ENCODE peak calls at places on chromosomes 6 and 20, in seven cellular contexts. One of them, this sample, is unnamed.

GRCh38 chr6:167664678-167665445 is 161.8 kb upstream of the AFDN start:
- DNase-seq in hepatocyte: no peak
- DNase-seq in Peyer's patch: no peak
- DNase-seq in fibroblast of lung: no peak
- DNase-seq in stomach: no peak
- DNase-seq in psoas muscle: no peak
- DNase-seq in H9: no peak
- DNase-seq in this sample: no peak

GRCh38 chr6:108174371-108175175 is 8.8 kb downstream of the NR2E1 start:
- DNase-seq in hepatocyte: peak; percentile 75
- DNase-seq in Peyer's patch: no peak
- DNase-seq in fibroblast of lung: peak; percentile 49
- DNase-seq in stomach: no peak
- DNase-seq in psoas muscle: no peak
- DNase-seq in H9: peak; percentile 85
- DNase-seq in this sample: no peak

GRCh38 chr20:59178983-59179595 is 15.5 kb downstream of the ZNF831 start:
- DNase-seq in hepatocyte: no peak
- DNase-seq in Peyer's patch: no peak
- DNase-seq in fibroblast of lung: no peak
- DNase-seq in stomach: no peak
- DNase-seq in psoas muscle: no peak
- DNase-seq in H9: no peak
- DNase-seq in this sample: no peak

GRCh38 chr6:56172144-56172543 is 75.2 kb downstream of the COL21A1 start:
- DNase-seq in hepatocyte: no peak
- DNase-seq in Peyer's patch: no peak
- DNase-seq in fibroblast of lung: no peak
- DNase-seq in stomach: no peak
- DNase-seq in psoas muscle: no peak
- DNase-seq in H9: no peak
- DNase-seq in this sample: no peak

GRCh38 chr6:31025595-31025994 is 15.3 kb downstream of the MUC22 start:
- DNase-seq in hepatocyte: no peak
- DNase-seq in Peyer's patch: no peak
- DNase-seq in fibroblast of lung: no peak
- DNase-seq in stomach: no peak
- DNase-seq in psoas muscle: no peak
- DNase-seq in H9: no peak
- DNase-seq in this sample: no peak

GRCh38 chr6:81696505-81696904 is 56.0 kb downstream of the TENT5A start:
- DNase-seq in hepatocyte: peak; percentile 55
- DNase-seq in Peyer's patch: no peak
- DNase-seq in fibroblast of lung: peak; percentile 2
- DNase-seq in stomach: peak; percentile 29
- DNase-seq in psoas muscle: no peak
- DNase-seq in H9: no peak
- DNase-seq in this sample: no peak

GRCh38 chr20:62827323-62828050 is 10.6 kb downstream of the COL9A3 start:
- DNase-seq in hepatocyte: no peak
- DNase-seq in Peyer's patch: no peak
- DNase-seq in fibroblast of lung: no peak
- DNase-seq in stomach: no peak
- DNase-seq in psoas muscle: no peak
- DNase-seq in H9: no peak
- DNase-seq in this sample: no peak

GRCh38 chr6:44567406-44567805 is 179.9 kb downstream of the CDC5L start:
- DNase-seq in hepatocyte: no peak
- DNase-seq in Peyer's patch: no peak
- DNase-seq in fibroblast of lung: no peak
- DNase-seq in stomach: no peak
- DNase-seq in psoas muscle: no peak
- DNase-seq in H9: no peak
- DNase-seq in this sample: no peak

GRCh38 chr6:121157913-121158312 is 176.4 kb downstream of the TBC1D32 start:
- DNase-seq in hepatocyte: no peak
- DNase-seq in Peyer's patch: no peak
- DNase-seq in fibroblast of lung: peak; percentile 35
- DNase-seq in stomach: no peak
- DNase-seq in psoas muscle: no peak
- DNase-seq in H9: no peak
- DNase-seq in this sample: no peak

GRCh38 chr6:96899019-96899418 is 1.3 kb upstream of the NDUFAF4 start:
- DNase-seq in hepatocyte: peak; percentile 63
- DNase-seq in Peyer's patch: no peak
- DNase-seq in fibroblast of lung: peak; percentile 73
- DNase-seq in stomach: no peak
- DNase-seq in psoas muscle: no peak
- DNase-seq in H9: no peak
- DNase-seq in this sample: no peak

GRCh38 chr6:142783499-142783898 is 161.5 kb downstream of the HIVEP2 start:
- DNase-seq in hepatocyte: no peak
- DNase-seq in Peyer's patch: no peak
- DNase-seq in fibroblast of lung: no peak
- DNase-seq in stomach: no peak
- DNase-seq in psoas muscle: no peak
- DNase-seq in H9: no peak
- DNase-seq in this sample: no peak

GRCh38 chr6:150877928-150878327 is 12.4 kb downstream of the MTHFD1L start:
- DNase-seq in hepatocyte: no peak
- DNase-seq in Peyer's patch: peak; percentile 79
- DNase-seq in fibroblast of lung: no peak
- DNase-seq in stomach: peak; percentile 81
- DNase-seq in psoas muscle: no peak
- DNase-seq in H9: no peak
- DNase-seq in this sample: no peak

GRCh38 chr20:37757550-37757949 is 63.7 kb downstream of the CTNNBL1 start:
- DNase-seq in hepatocyte: no peak
- DNase-seq in Peyer's patch: no peak
- DNase-seq in fibroblast of lung: no peak
- DNase-seq in stomach: no peak
- DNase-seq in psoas muscle: no peak
- DNase-seq in H9: no peak
- DNase-seq in this sample: no peak

GRCh38 chr6:127547909-127548649 is 28.9 kb upstream of the C6orf58 start:
- DNase-seq in hepatocyte: no peak
- DNase-seq in Peyer's patch: no peak
- DNase-seq in fibroblast of lung: peak; percentile 36
- DNase-seq in stomach: no peak
- DNase-seq in psoas muscle: no peak
- DNase-seq in H9: no peak
- DNase-seq in this sample: no peak

GRCh38 chr6:38997128-38997761 is 51.3 kb upstream of the GLP1R start:
- DNase-seq in hepatocyte: peak; percentile 70
- DNase-seq in Peyer's patch: no peak
- DNase-seq in fibroblast of lung: peak; percentile 22
- DNase-seq in stomach: peak; percentile 39
- DNase-seq in psoas muscle: no peak
- DNase-seq in H9: peak; percentile 70
- DNase-seq in this sample: no peak

GRCh38 chr6:118080547-118080946 is 173.5 kb downstream of the SLC35F1 start:
- DNase-seq in hepatocyte: no peak
- DNase-seq in Peyer's patch: no peak
- DNase-seq in fibroblast of lung: no peak
- DNase-seq in stomach: no peak
- DNase-seq in psoas muscle: no peak
- DNase-seq in H9: no peak
- DNase-seq in this sample: no peak

GRCh38 chr6:37168809-37169457 is 1.0 kb upstream of the PIM1 start:
- DNase-seq in hepatocyte: no peak
- DNase-seq in Peyer's patch: no peak
- DNase-seq in fibroblast of lung: no peak
- DNase-seq in stomach: no peak
- DNase-seq in psoas muscle: no peak
- DNase-seq in H9: no peak
- DNase-seq in this sample: no peak

GRCh38 chr6:76694779-76695178 is 622.3 kb upstream of the IMPG1 start:
- DNase-seq in hepatocyte: no peak
- DNase-seq in Peyer's patch: no peak
- DNase-seq in fibroblast of lung: no peak
- DNase-seq in stomach: no peak
- DNase-seq in psoas muscle: no peak
- DNase-seq in H9: no peak
- DNase-seq in this sample: no peak
- H3K9me3 ChIP-seq in hepatocyte: no peaks in the 10 kb centered on the region
- H3K9me3 ChIP-seq in Peyer's patch: no peaks in the 10 kb centered on the region
- H3K9me3 ChIP-seq in fibroblast of lung: no peaks in the 10 kb centered on the region
- H3K9me3 ChIP-seq in stomach: no peaks in the 10 kb centered on the region
- H3K9me3 ChIP-seq in psoas muscle: no peaks in the 10 kb centered on the region
- H3K9me3 ChIP-seq in H9: no peaks in the 10 kb centered on the region
- H3K9me3 ChIP-seq in this sample: no peaks in the 10 kb centered on the region

GRCh38 chr20:58003525-58003924 is 224.9 kb downstream of the ANKRD60 start:
- DNase-seq in hepatocyte: no peak
- DNase-seq in Peyer's patch: no peak
- DNase-seq in fibroblast of lung: no peak
- DNase-seq in stomach: no peak
- DNase-seq in psoas muscle: no peak
- DNase-seq in H9: no peak
- DNase-seq in this sample: no peak

GRCh38 chr20:58004900-58005299 is 223.6 kb downstream of the ANKRD60 start:
- DNase-seq in hepatocyte: no peak
- DNase-seq in Peyer's patch: no peak
- DNase-seq in fibroblast of lung: no peak
- DNase-seq in stomach: no peak
- DNase-seq in psoas muscle: no peak
- DNase-seq in H9: no peak
- DNase-seq in this sample: no peak

GRCh38 chr20:58002901-58003300 is 225.6 kb downstream of the ANKRD60 start:
- DNase-seq in hepatocyte: no peak
- DNase-seq in Peyer's patch: no peak
- DNase-seq in fibroblast of lung: no peak
- DNase-seq in stomach: no peak
- DNase-seq in psoas muscle: no peak
- DNase-seq in H9: no peak
- DNase-seq in this sample: no peak

GRCh38 chr20:58005581-58006345 is 222.7 kb downstream of the ANKRD60 start:
- DNase-seq in hepatocyte: no peak
- DNase-seq in Peyer's patch: no peak
- DNase-seq in fibroblast of lung: no peak
- DNase-seq in stomach: no peak
- DNase-seq in psoas muscle: no peak
- DNase-seq in H9: no peak
- DNase-seq in this sample: no peak

DNA sequence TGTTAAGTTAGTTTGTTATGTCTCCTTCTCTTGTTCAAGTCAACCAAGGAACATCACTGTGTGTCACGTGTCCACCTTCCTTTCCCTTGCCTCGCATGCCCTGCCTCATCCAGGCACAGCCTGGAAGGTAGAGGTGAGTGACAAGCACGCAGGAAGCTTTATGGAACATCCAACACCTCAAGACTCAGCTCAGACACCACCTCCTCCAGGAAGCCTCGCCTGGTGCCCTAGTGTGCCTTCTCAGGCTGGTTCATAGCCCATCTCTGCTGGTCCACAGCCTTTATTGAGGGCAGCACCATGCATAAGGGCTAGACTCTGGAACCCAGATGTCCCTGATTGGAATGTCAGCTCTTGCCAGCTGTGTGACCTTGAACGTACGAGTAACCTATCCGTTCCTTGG is 224.3 kb downstream of the ANKRD60 start:
- DNase-seq in hepatocyte: no peak
- DNase-seq in Peyer's patch: no peak
- DNase-seq in fibroblast of lung: no peak
- DNase-seq in stomach: no peak
- DNase-seq in psoas muscle: no peak
- DNase-seq in H9: no peak
- DNase-seq in this sample: no peak
- H3K27ac ChIP-seq in hepatocyte: no peak overlapping the region
- H3K27ac ChIP-seq in Peyer's patch: no peak overlapping the region
- H3K27ac ChIP-seq in fibroblast of lung: no peak overlapping the region
- H3K27ac ChIP-seq in stomach: no peak overlapping the region
- H3K27ac ChIP-seq in psoas muscle: no peak overlapping the region
- H3K27ac ChIP-seq in H9: no peak overlapping the region
- H3K27ac ChIP-seq in this sample: no peak overlapping the region

DNA sequence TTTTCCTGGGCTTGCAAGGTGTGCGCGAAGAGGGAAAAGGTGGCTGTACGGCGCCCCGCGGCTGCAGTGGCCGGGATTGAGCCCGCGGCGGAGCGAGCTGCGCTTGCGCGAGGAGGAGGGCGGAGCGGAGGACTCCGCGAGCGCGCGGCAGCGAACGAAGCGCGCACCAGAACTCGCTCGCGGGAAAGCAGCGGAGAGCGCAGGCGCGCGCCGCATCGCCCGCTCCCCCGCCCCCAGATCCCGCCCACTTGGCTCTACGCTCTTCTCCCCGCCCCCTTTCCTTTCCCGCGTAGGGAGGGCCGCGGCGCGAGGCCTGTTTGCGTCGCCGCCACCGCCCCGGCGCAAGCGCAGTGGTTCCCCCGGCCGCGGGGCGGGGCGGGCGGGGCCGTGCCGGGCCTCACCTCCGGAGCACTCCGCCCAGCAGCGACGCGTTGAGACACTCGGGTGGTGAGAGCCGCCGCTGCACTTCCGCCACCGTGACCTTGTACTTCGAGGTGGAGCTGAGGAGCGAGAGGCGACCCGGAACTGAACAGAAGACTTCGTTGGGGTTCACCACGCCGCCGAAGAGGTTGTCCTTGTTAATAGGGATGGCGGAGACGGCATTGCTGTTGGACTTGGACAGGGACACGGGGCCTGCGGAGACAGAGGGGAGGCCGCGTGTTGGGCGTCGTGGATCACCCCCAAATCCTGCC is 10.6 kb downstream of the TFAP2A start:
- DNase-seq in hepatocyte: peak; percentile 99
- DNase-seq in Peyer's patch: peak; percentile 89
- DNase-seq in fibroblast of lung: peak; percentile 92
- DNase-seq in stomach: peak; percentile 91
- DNase-seq in psoas muscle: peak; percentile 93
- DNase-seq in H9: peak; percentile 98
- DNase-seq in this sample: peak; percentile 74
- TF ChIP-seq CTCF in hepatocyte: peak; percentile 72
- TF ChIP-seq CTCF in Peyer's patch: peak; percentile 48
- TF ChIP-seq CTCF in fibroblast of lung: peak; percentile 44
- TF ChIP-seq CTCF in stomach: no peak
- TF ChIP-seq CTCF in psoas muscle: peak; percentile 22
- TF ChIP-seq CTCF in H9: peak; percentile 46
- TF ChIP-seq CTCF in this sample: no peak

DNA sequence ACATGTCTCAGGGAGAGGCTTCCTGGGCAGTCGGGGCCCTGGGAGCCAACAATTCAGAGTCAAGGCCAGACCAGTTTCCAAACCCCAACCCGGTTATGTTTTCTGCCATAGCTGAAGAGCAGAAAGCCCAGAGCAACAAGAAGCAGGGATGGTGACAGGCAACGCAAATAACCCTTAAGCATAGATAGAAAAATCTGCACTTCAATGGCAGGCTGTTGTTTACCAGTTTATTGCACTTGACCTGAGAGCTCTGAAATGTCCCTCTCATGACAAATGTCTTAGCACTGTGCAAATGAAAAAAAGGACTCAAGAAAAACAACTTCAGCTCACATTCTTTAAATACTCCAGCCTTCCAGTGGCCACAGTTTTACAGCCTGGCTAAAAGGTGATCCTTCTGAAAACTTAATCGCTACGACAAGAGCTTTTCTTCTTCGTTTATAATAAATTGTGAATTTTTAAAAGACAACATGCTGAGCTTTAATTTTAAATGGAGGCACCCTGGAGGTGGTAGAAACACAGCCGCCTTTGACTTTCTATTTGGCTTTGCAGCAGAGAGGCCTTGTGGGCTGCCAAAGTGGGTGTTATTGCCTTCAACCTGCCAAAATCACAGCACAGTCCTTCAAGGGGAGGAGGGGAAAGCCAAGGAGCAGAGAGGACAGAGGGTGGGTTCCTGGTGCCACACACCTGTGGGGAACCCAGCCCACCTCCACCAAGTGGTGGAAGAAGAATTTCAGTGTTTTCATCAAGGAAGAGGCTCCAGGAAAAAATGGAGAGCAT is 289.5 kb upstream of the CDYL start:
- DNase-seq in hepatocyte: peak; percentile 27
- DNase-seq in Peyer's patch: no peak
- DNase-seq in fibroblast of lung: no peak
- DNase-seq in stomach: no peak
- DNase-seq in psoas muscle: no peak
- DNase-seq in H9: no peak
- DNase-seq in this sample: no peak
- H3K9me3 ChIP-seq in hepatocyte: no peaks in the 10 kb centered on the region
- H3K9me3 ChIP-seq in Peyer's patch: peaks cover 13% of the 10 kb centered on the region
- H3K9me3 ChIP-seq in fibroblast of lung: no peaks in the 10 kb centered on the region
- H3K9me3 ChIP-seq in stomach: peaks cover 7% of the 10 kb centered on the region
- H3K9me3 ChIP-seq in psoas muscle: peaks cover 4% of the 10 kb centered on the region
- H3K9me3 ChIP-seq in H9: no peaks in the 10 kb centered on the region
- H3K9me3 ChIP-seq in this sample: peaks cover 10% of the 10 kb centered on the region

This sample was measured in CD4-positive, alpha-beta T cell.